ENCODE peak calls at places on chromosomes 3 and 15, in four cellular contexts. E is fibroblast of villous mesenchyme, G is right atrium auricular region, L is IMR-90. D is an unnamed sample.

GRCh38 chr3:179148446-179149238 is 485 bp downstream of the PIK3CA start:
- DNase-seq in L (peak; percentile 28), E (peak; percentile 52), G (peak; percentile 59), D (peak; percentile 44)

GRCh38 chr3:77815467-77815866 is 775.6 kb downstream of the ROBO2 start:
- DNase-seq in L (no peak), G (no peak), E (no peak), D (no peak)

GRCh38 chr3:130243808-130244207 is 101.7 kb upstream of the COL6A5 start:
- DNase-seq in E (no peak), L (no peak), G (no peak), D (no peak)

GRCh38 chr3:123584284-123584987 is 417 bp downstream of the HACD2 start:
- DNase-seq in E (no peak), G (no peak), L (no peak), D (no peak)

GRCh38 chr3:195524171-195524896 is 18.8 kb downstream of the PPP1R2 start:
- DNase-seq in L (no peak), E (no peak), G (no peak), D (no peak)

GRCh38 chr15:62121273-62122015 is 43.6 kb downstream of the C2CD4B start:
- DNase-seq in G (no peak), L (no peak), E (no peak), D (no peak)

GRCh38 chr15:81280086-81280485 is 43.9 kb downstream of the STARD5 start:
- DNase-seq in G (no peak), E (no peak), L (no peak), D (no peak)

GRCh38 chr15:60661075-60661645 is 182.2 kb upstream of the ICE2 start:
- DNase-seq in E (peak; percentile 8), L (no peak), G (no peak), D (peak; percentile 10)

GRCh38 chr3:113274959-113275556 is 63.7 kb downstream of the BOC start:
- DNase-seq in E (no peak), L (no peak), G (no peak), D (no peak)

GRCh38 chr15:58346361-58346760 is 85.4 kb upstream of the LIPC start:
- DNase-seq in G (no peak), L (no peak), E (peak; percentile 55), D (peak; percentile 94)

GRCh38 chr15:74302821-74303359 is 64.6 kb downstream of the CYP11A1 start:
- DNase-seq in L (no peak), E (peak; percentile 37), G (no peak), D (no peak)

GRCh38 chr15:85667491-85668424 is 127.0 kb downstream of the KLHL25 start:
- DNase-seq in L (peak; percentile 99), E (peak; percentile 98), G (no peak), D (peak; percentile 99)

GRCh38 chr15:31485431-31485830 is 158.8 kb downstream of the KLF13 start:
- DNase-seq in L (no peak), G (no peak), E (no peak), D (no peak)

GRCh38 chr15:96330064-96330449 is 443 bp upstream of the NR2F2 start:
- DNase-seq in E (peak; percentile 88), G (no peak), L (peak; percentile 89), D (peak; percentile 85)

GRCh38 chr15:85727068-85727467 is 67.7 kb downstream of the KLHL25 start:
- DNase-seq in L (no peak), E (peak; percentile 79), G (no peak), D (peak; percentile 86)

GRCh38 chr3:72944696-72945095 is 51.9 kb upstream of the PPP4R2 start:
- DNase-seq in E (no peak), L (no peak), G (no peak), D (no peak)

GRCh38 chr3:72446406-72447058 is 401.7 kb downstream of the SHQ1 start:
- DNase-seq in E (no peak), L (peak; percentile 18), G (peak; percentile 61), D (no peak)

GRCh38 chr3:126261037-126261436 is 80.7 kb upstream of the ALDH1L1 start:
- DNase-seq in G (peak; percentile 94), E (peak; percentile 92), L (peak; percentile 61), D (peak; percentile 83)

GRCh38 chr15:64013179-64014043 is 32.9 kb downstream of the DAPK2 start:
- DNase-seq in G (no peak), L (no peak), E (peak; percentile 16), D (peak; percentile 47)

GRCh38 chr15:64009798-64010241 is 36.5 kb downstream of the DAPK2 start:
- DNase-seq in L (peak; percentile 16), G (no peak), E (no peak), D (peak; percentile 56)

GRCh38 chr15:64009241-64009640 is 37.0 kb downstream of the DAPK2 start:
- DNase-seq in L (no peak), G (no peak), E (no peak), D (peak; percentile 24)

GRCh38 chr15:64008177-64008576 is 38.1 kb downstream of the DAPK2 start:
- DNase-seq in L (no peak), G (no peak), E (no peak), D (no peak)

DNA sequence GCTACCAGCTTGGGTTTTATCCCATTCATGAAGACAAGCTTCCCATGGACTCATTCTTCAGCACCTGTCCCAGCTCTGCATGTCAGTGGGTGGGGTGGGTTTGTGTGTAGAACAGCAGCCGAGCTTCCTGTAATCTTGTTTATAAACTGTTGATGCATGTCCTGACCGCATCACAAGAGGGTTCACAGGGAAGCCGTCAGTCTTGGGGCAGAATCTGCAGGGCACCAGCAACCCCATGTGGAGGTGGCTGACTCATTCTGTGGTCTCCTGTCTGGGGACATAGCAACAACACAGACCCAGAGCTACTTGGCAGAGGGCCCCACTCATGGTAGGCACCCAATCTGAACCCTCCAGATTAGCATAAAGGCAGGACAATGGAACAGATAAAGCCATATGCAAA is 35.6 kb downstream of the DAPK2 start:
- DNase-seq in L (peak; percentile 62), G (peak; percentile 65), E (peak; percentile 46), D (peak; percentile 87)
- TF ChIP-seq CTCF in L (no peak), G (no peak), E (no peak), D (no peak)

GRCh38 chr3:11380314-11380713 is 108.1 kb downstream of the ATG7 start:
- DNase-seq in G (no peak), L (peak; percentile 31), E (peak; percentile 85), D (no peak)
- H3K4me3 ChIP-seq in G (no peak overlapping the region), L (no peak overlapping the region), E (no peak overlapping the region), D (no peak overlapping the region)

GRCh38 chr15:40369474-40369869 is 11.5 kb downstream of the DISP2 start:
- DNase-seq in L (no peak), G (no peak), E (no peak), D (no peak)

GRCh38 chr15:40366204-40367037 is 8.4 kb downstream of the DISP2 start:
- DNase-seq in L (no peak), G (no peak), E (no peak), D (no peak)

GRCh38 chr15:40368701-40369473 is 10.9 kb downstream of the DISP2 start:
- DNase-seq in E (no peak), G (no peak), L (no peak), D (no peak)

GRCh38 chr15:40367038-40367672 is 9.1 kb downstream of the DISP2 start:
- DNase-seq in L (no peak), G (no peak), E (no peak), D (no peak)

DNA sequence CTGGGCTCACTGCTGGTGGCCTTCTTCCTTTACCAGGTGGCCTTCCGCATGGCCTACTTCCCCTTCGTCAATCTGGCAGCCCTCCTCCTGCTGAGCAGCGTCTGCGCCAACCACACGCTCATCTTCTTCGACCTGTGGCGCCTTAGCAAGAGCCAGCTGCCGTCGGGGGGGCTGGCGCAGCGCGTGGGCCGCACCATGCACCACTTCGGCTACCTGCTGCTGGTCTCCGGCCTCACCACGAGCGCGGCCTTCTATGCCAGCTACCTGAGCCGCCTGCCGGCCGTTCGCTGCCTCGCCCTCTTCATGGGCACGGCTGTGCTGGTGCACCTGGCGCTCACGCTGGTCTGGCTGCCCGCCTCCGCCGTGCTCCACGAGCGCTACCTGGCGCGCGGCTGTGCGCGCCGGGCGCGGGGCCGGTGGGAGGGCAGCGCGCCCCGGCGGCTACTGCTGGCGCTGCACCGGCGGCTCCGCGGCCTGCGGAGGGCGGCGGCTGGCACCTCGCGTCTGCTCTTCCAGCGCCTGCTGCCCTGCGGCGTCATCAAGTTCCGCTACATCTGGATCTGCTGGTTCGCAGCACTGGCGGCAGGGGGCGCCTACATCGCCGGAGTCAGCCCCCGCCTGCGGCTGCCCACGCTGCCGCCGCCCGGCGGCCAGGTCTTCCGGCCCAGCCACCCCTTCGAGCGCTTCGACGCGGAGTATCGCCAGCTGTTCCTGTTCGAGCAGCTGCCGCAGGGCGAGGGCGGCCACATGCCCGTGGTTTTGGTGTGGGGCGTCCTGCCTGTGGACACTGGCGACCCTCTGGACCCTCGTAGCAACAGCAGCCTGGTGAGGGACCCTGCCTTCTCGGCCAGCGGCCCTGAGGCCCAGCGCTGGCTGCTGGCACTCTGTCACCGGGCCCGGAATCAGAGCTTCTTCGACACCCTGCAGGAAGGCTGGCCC is 9.9 kb downstream of the DISP2 start:
- DNase-seq in E (peak; percentile 92), L (peak; percentile 87), G (peak; percentile 84), D (peak; percentile 88)
- TF ChIP-seq CTCF in E (peak; percentile 74), L (peak; percentile 95), G (peak; percentile 97), D (peak; percentile 64)

GRCh38 chr3:50089603-50089945 is 855 bp downstream of the RBM5 start:
- DNase-seq in G (no peak), E (peak; percentile 38), L (peak; percentile 21), D (peak; percentile 28)

GRCh38 chr3:50090985-50091384 is 2.3 kb downstream of the RBM5 start:
- DNase-seq in G (no peak), L (no peak), E (peak; percentile 13), D (no peak)

GRCh38 chr3:50088725-50089602 is at the start of gene RBM5:
- DNase-seq in L (peak; percentile 91), E (peak; percentile 93), G (peak; percentile 95), D (peak; percentile 92)
- H3K4me3 ChIP-seq in L (peak within 1 kb of the TSS; percentile 94), E (peak within 1 kb of the TSS; percentile 95), G (peak within 1 kb of the TSS; percentile 95), D (peak within 1 kb of the TSS; percentile 100)

GRCh38 chr15:39362832-39363561 is 217.9 kb upstream of the THBS1 start:
- DNase-seq in E (peak; percentile 65), G (no peak), L (peak; percentile 96), D (peak; percentile 98)

GRCh38 chr15:39365873-39366272 is 215.0 kb upstream of the THBS1 start:
- DNase-seq in L (no peak), G (no peak), E (no peak), D (no peak)

GRCh38 chr15:39363761-39364586 is 216.9 kb upstream of the THBS1 start:
- DNase-seq in G (no peak), L (no peak), E (peak; percentile 78), D (peak; percentile 93)

GRCh38 chr15:39364721-39365120 is 216.2 kb upstream of the THBS1 start:
- DNase-seq in G (no peak), E (no peak), L (no peak), D (peak; percentile 28)

DNA sequence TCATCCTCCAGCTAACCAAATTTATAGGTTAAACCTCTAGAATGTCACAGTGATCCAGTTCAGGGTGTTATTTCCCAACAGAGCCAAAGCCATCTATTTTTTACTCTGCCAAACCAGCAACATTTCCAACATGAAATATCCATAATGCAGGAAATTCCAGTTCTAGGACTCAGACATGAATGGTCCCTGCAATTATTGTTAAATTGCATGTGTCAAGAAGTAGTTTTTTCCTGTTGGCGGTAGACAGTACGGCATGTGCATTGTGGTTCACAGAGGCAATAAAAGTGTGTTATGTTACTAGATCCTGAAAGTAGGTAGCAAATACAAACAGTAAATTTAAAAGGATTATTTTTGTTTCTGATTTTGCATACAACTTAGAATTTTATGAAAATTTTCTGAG is 215.7 kb upstream of the THBS1 start:
- DNase-seq in L (peak; percentile 29), G (no peak), E (no peak), D (peak; percentile 91)
- TF ChIP-seq CTCF in L (no peak), G (no peak), E (no peak), D (peak; percentile 18)